ENCODE peak calls at places on chromosomes 5 and 9, in six cellular contexts. K, O, L, T, B and Z are unnamed samples. For H3K9me2, the result is how much of the 10 kb centered on the place peaks cover.

GRCh38 chr5:100131161-100131560 is 404.0 kb upstream of the FAM174A start:
- DNase-seq in K (no peak), T (no peak), B (no peak), O (no peak), L (no peak), Z (no peak)

GRCh38 chr5:93510626-93511420 is 70.2 kb downstream of the NR2F1-AS1 start:
- DNase-seq in L (no peak), T (no peak), K (no peak), B (no peak), O (no peak), Z (no peak)

GRCh38 chr5:40677456-40677855 is 2.3 kb upstream of the PTGER4 start:
- DNase-seq in B (no peak), T (no peak), K (no peak), L (no peak), O (no peak), Z (no peak)

GRCh38 chr5:112711436-112711835 is 26.2 kb upstream of the APC start:
- DNase-seq in B (no peak), K (no peak), T (peak), O (no peak), L (no peak), Z (no peak)

GRCh38 chr9:126144215-126144614 is 182.4 kb upstream of the MVB12B start:
- DNase-seq in L (no peak), B (no peak), K (no peak), T (no peak), O (no peak), Z (no peak)

GRCh38 chr5:142938201-142938600 is 168.0 kb downstream of the ARHGAP26 start:
- DNase-seq in K (no peak), L (no peak), T (no peak), O (no peak), B (no peak), Z (no peak)

GRCh38 chr5:143947313-143947712 is 135.4 kb downstream of the HMHB1 start:
- DNase-seq in L (no peak), K (no peak), O (no peak), B (no peak), T (no peak), Z (no peak)

GRCh38 chr5:131384181-131384580 is 120.3 kb downstream of the CDC42SE2 start:
- DNase-seq in O (no peak), B (no peak), K (no peak), L (no peak), T (no peak), Z (no peak)

GRCh38 chr9:2418619-2419018 is 203.0 kb upstream of the VLDLR start:
- DNase-seq in K (no peak), O (no peak), T (peak), B (no peak), L (no peak), Z (no peak)

GRCh38 chr5:29568028-29568427 is 1625.5 kb upstream of the CDH6 start:
- DNase-seq in O (no peak), T (no peak), K (no peak), L (no peak), B (no peak), Z (no peak)

GRCh38 chr5:56259002-56259511 is 25.9 kb upstream of the ANKRD55 start:
- DNase-seq in T (no peak), L (no peak), O (peak), K (no peak), B (no peak), Z (peak)

GRCh38 chr5:168423971-168424370 is 62.3 kb upstream of the RARS1 start:
- DNase-seq in T (no peak), K (no peak), O (no peak), L (no peak), B (no peak), Z (no peak)

GRCh38 chr5:74413403-74414060 is 227.0 kb downstream of the ENC1 start:
- DNase-seq in B (no peak), O (no peak), K (no peak), L (no peak), T (no peak), Z (no peak)

GRCh38 chr5:14775857-14776256 is 95.7 kb downstream of the ANKH start:
- DNase-seq in L (no peak), O (peak), T (no peak), K (no peak), B (no peak), Z (no peak)
- H3K9me2 ChIP-seq in L (under half), O (under half), T (under half), K (under half), B (under half), Z (under half)

DNA sequence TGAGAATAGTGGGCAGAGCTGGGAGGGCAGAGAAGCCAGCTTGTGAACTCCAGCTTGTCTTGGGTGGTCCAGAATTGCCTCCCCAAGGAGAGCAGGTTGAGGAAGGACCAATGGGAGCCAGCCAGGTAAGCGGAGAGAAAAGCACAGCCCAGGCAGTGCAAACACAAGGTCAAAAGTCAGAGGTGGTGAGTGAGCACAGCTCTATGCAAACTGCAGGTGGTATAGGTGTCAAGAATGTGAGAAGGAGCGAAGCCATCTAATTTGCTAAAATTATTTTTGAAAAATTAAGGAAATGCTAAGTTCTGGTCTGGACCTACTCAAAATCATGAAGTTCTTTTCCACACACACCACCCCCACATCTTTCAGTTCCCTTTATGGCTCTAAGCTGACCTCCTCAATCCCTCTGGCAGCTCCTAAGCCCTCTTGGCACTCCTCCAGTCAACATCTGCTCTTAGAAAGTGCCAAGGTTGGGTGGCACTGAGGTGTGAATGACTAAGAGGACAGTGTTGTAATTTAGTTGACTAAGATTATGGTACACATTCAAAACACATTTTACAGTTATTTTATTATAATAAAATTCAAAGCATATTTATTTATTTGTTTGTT is 6.6 kb upstream of the OTULINL start:
- DNase-seq in O (peak), K (no peak), T (no peak), B (no peak), L (no peak), Z (no peak)
- H3K9me2 ChIP-seq in O (under half), K (under half), T (under half), B (under half), L (under half), Z (under half)

GRCh38 chr9:87675466-87675865 is 50.5 kb upstream of the CTSL start:
- DNase-seq in L (no peak), K (no peak), O (no peak), B (no peak), T (no peak), Z (no peak)

GRCh38 chr9:87677776-87678587 is 47.9 kb upstream of the CTSL start:
- DNase-seq in L (no peak), T (no peak), B (no peak), K (no peak), O (no peak), Z (no peak)

GRCh38 chr9:87676976-87677775 is 48.7 kb upstream of the CTSL start:
- DNase-seq in K (no peak), L (no peak), B (no peak), O (no peak), T (no peak), Z (peak)

GRCh38 chr9:87674565-87675299 is 51.2 kb upstream of the CTSL start:
- DNase-seq in O (no peak), T (no peak), K (no peak), B (no peak), L (no peak), Z (peak)

GRCh38 chr9:87675906-87676515 is 49.9 kb upstream of the CTSL start:
- DNase-seq in K (no peak), O (no peak), B (no peak), L (no peak), T (no peak), Z (peak)
- H3K9me2 ChIP-seq in K (under half), O (under half), B (under half), L (under half), T (under half), Z (under half)

DNA sequence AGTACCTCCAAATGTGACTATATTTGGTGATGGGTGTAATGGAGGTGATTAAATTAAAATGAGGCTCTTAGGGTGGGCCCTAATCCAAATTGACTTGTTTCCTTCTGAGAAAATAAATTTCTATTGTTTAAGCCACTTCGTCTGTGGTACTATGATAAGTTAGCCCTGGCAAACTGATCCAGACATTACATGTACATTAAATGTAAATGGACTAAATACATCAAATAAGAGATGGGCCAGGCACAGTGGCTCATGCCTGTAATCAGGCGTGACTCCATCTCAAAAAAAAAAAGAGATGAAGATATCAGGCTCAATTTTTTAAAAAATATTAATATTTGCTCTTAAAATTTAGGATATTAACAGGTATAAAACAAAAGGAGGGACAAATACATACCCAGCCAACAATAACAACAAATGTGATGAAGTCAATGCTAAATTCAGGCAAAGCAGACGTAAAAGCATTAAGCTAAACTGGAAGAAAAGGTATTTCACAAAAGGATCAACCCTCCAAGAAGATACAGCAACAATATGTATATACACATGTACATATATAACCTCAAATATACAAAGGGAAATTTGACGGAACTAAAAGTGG is 5.5 kb upstream of the OR2V1 start:
- DNase-seq in K (no peak), B (no peak), T (no peak), L (no peak), O (no peak), Z (no peak)
- H3K9me2 ChIP-seq in K (under half), B (under half), T (under half), L (under half), O (under half), Z (under half)

GRCh38 chr5:180107005-180107404 is 35.4 kb upstream of the RNF130 start:
- DNase-seq in T (no peak), O (no peak), L (no peak), K (no peak), B (no peak), Z (no peak)
- H3K9me2 ChIP-seq in T (under half), O (under half), L (under half), K (under half), B (under half), Z (under half)